ENCODE peak calls at places on chromosomes 13 and 19, in nine cellular contexts. L is fibroblast of lung; Z is upper lobe of right lung; U is naive thymus-derived CD4-positive, alpha-beta T cell; M is neural progenitor cell; V is PC-3; I is Peyer's patch; W is right cardiac atrium; T is aorta. C is an unnamed sample.

GRCh38 chr19:17385878-17386611 is 8.0 kb downstream of the CCDC194 start:
- DNase-seq in M (peak; percentile 85), L (peak; percentile 28), V (peak; percentile 62), W (peak; percentile 88), U (peak; percentile 59), I (peak; percentile 76), Z (peak; percentile 83), T (peak; percentile 84), C (no peak)

GRCh38 chr19:54421521-54421920 is 6.3 kb downstream of the TTYH1 start:
- DNase-seq in T (no peak), U (no peak), Z (no peak), I (no peak), M (no peak), L (no peak), V (no peak), W (no peak), C (no peak)

GRCh38 chr13:50222569-50223332 is 207.5 kb downstream of the KCNRG start:
- DNase-seq in W (peak; percentile 89), U (no peak), M (no peak), T (peak; percentile 74), V (peak; percentile 66), Z (peak; percentile 83), L (peak; percentile 77), I (peak; percentile 71), C (no peak)

GRCh38 chr13:98580420-98580819 is 3.5 kb upstream of the STK24 start:
- DNase-seq in M (no peak), Z (no peak), U (no peak), V (no peak), T (no peak), I (no peak), W (no peak), L (no peak), C (no peak)

GRCh38 chr13:68026077-68026476 is 795.9 kb upstream of the PCDH9 start:
- DNase-seq in I (no peak), U (no peak), T (no peak), M (no peak), L (no peak), V (no peak), Z (no peak), W (no peak), C (no peak)

GRCh38 chr13:73417012-73417615 is 358.3 kb downstream of the KLF5 start:
- DNase-seq in V (peak; percentile 64), M (peak; percentile 11), L (no peak), Z (no peak), I (no peak), U (no peak), W (no peak), T (no peak), C (no peak)

GRCh38 chr13:41543664-41544300 is 86.4 kb downstream of the RGCC start:
- DNase-seq in V (no peak), W (no peak), Z (no peak), M (no peak), L (peak; percentile 42), T (no peak), U (no peak), I (no peak), C (no peak)

GRCh38 chr13:93224545-93224944 is 2.1 kb upstream of the GPC6 start:
- DNase-seq in L (peak; percentile 95), I (no peak), W (no peak), Z (no peak), U (no peak), T (no peak), M (peak; percentile 67), V (peak; percentile 22), C (no peak)

GRCh38 chr13:86945596-86945995 is 725.6 kb upstream of the SLITRK5 start:
- DNase-seq in Z (no peak), V (no peak), W (no peak), I (no peak), M (no peak), U (no peak), T (no peak), L (no peak), C (no peak)

GRCh38 chr13:66887088-66887487 is 343.0 kb downstream of the PCDH9 start:
- DNase-seq in I (no peak), U (no peak), Z (no peak), V (no peak), M (no peak), T (no peak), L (peak; percentile 83), W (no peak), C (no peak)

GRCh38 chr13:81487151-81487550 is 1146.2 kb upstream of the SPRY2 start:
- DNase-seq in T (no peak), U (no peak), L (no peak), W (no peak), Z (no peak), M (peak; percentile 76), I (no peak), V (peak; percentile 61), C (no peak)

GRCh38 chr13:112703935-112704633 is 14.2 kb downstream of the ATP11A start:
- DNase-seq in I (peak; percentile 36), W (no peak), V (no peak), U (no peak), M (no peak), L (no peak), Z (no peak), T (no peak), C (no peak)
- H3K27ac ChIP-seq in I (no peak overlapping the region), W (peak overlapping the region; percentile 42), V (no peak overlapping the region), U (no peak overlapping the region), M (no peak overlapping the region), L (no peak overlapping the region), Z (peak overlapping the region; percentile 20), T (no peak overlapping the region), C (no peak overlapping the region)

GRCh38 chr19:33275933-33276619 is 26.3 kb downstream of the CEBPA start:
- DNase-seq in I (no peak), V (no peak), L (no peak), M (no peak), W (peak; percentile 33), T (no peak), Z (no peak), U (no peak), C (no peak)

GRCh38 chr19:33275559-33275932 is 26.8 kb downstream of the CEBPA start:
- DNase-seq in Z (no peak), I (no peak), L (no peak), T (no peak), U (no peak), V (no peak), M (no peak), W (peak; percentile 40), C (no peak)

GRCh38 chr19:33278403-33279269 is 23.7 kb downstream of the CEBPA start:
- DNase-seq in T (no peak), Z (no peak), U (no peak), M (no peak), W (no peak), I (no peak), V (no peak), L (no peak), C (no peak)

GRCh38 chr19:33278023-33278402 is 24.3 kb downstream of the CEBPA start:
- DNase-seq in Z (no peak), V (no peak), L (no peak), T (no peak), M (no peak), U (no peak), I (no peak), W (no peak), C (no peak)

DNA sequence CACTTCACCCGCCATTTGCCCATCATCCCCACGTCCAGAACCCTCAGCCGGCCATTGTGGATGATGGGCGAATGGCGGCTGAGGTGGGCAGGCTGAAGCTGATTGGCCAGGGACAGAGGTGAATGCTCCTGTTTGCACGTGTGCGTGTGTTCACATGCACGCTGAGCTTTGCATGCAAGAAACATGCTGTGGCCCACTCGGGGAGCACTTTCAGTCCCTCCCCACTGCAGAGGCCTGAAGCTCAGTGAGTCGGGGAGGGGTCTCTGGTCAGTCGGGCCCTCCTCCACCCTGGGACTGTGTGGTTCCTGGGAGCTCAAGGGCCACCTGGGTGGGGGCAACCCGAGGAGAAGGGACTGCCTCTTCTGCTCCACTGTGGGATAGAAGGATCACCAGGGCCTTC is 24.9 kb downstream of the CEBPA start:
- DNase-seq in V (no peak), M (no peak), T (no peak), L (no peak), I (no peak), Z (no peak), U (no peak), W (no peak), C (no peak)
- H3K4me1 ChIP-seq in V (peaks cover 25% of the 10 kb centered on the region), M (peaks cover 50% of the 10 kb centered on the region), T (no peaks in the 10 kb centered on the region), L (peaks cover 4% of the 10 kb centered on the region), I (peaks cover 7% of the 10 kb centered on the region), Z (peaks cover 21% of the 10 kb centered on the region), U (no peaks in the 10 kb centered on the region), W (no peaks in the 10 kb centered on the region), C (no peaks in the 10 kb centered on the region)

GRCh38 chr19:40742477-40742876 is 7.8 kb downstream of the ACTMAP start:
- DNase-seq in U (no peak), Z (no peak), I (no peak), T (no peak), V (no peak), M (no peak), W (peak; percentile 39), L (no peak), C (no peak)

GRCh38 chr19:40741527-40742390 is 8.5 kb downstream of the ACTMAP start:
- DNase-seq in T (no peak), M (no peak), Z (no peak), U (no peak), W (no peak), I (no peak), L (no peak), V (no peak), C (no peak)

GRCh38 chr19:40739871-40740703 is 10.2 kb downstream of the ACTMAP start:
- DNase-seq in Z (peak; percentile 59), M (no peak), L (no peak), I (no peak), V (no peak), W (peak; percentile 60), U (no peak), T (no peak), C (no peak)

GRCh38 chr19:40739030-40739839 is 11.0 kb downstream of the ACTMAP start:
- DNase-seq in V (no peak), L (no peak), I (no peak), T (no peak), Z (peak; percentile 60), W (peak; percentile 38), U (no peak), M (no peak), C (no peak)

DNA sequence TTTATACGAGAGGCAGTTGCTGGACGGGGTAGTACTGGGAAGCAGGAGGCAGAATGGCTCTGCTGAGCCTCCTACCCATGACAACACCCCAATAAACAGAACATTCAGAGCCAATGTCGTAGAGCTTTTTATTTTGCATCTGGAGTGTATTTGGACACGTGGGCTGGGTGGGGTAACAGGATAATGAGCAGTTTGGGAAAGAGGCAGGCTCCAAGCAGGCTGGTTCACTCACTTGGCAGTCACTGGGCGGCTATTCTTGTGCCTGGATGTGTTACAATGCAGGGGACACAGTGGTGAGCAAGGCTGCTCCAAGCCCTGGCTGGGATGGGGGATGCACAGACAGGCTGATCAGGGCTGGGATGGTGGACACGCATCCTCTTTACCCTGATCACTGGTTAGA is 9.5 kb downstream of the ACTMAP start:
- DNase-seq in T (no peak), I (no peak), V (no peak), L (no peak), W (peak; percentile 82), Z (peak; percentile 61), U (no peak), M (no peak), C (no peak)
- H3K27ac ChIP-seq in T (no peak overlapping the region), I (peak overlapping the region; percentile 58), V (no peak overlapping the region), L (peak overlapping the region; percentile 53), W (peak overlapping the region; percentile 14), Z (peak overlapping the region; percentile 79), U (no peak overlapping the region), M (peak overlapping the region; percentile 37), C (no peak overlapping the region)

DNA sequence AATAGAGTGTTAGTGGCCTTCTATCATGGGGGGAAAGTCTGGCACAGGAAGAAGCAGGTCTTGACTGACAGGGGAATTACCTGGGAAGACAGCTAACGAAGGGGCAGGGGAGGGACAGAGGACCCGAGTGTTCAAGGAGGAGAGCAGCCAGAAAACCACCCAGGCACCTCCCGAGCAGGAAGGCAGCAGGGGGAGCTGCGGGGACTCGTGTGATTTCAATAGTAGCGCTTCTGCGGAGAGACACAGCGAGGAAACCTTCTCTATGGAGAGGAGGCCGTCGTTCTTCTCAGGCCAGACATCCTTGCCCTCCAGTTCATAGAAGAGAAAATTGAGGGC is 39.9 kb upstream of the NPAS1 start:
- DNase-seq in L (no peak), I (no peak), Z (no peak), V (no peak), U (no peak), M (peak; percentile 47), W (no peak), T (peak; percentile 42), C (no peak)
- H3K4me1 ChIP-seq in L (peaks cover 51% of the 10 kb centered on the region), I (peaks cover 3% of the 10 kb centered on the region), Z (peaks cover 68% of the 10 kb centered on the region), V (peaks cover 22% of the 10 kb centered on the region), U (no peaks in the 10 kb centered on the region), M (peaks cover 41% of the 10 kb centered on the region), W (peaks cover 50% of the 10 kb centered on the region), T (peaks cover 25% of the 10 kb centered on the region), C (no peaks in the 10 kb centered on the region)

C was measured in effector memory CD4-positive, alpha-beta T cell.